ENCODE peak calls at places on chromosomes 4 and X, in six cellular contexts. I is GM23248; C is T-helper 2 cell; E is stimulated activated CD4-positive, alpha-beta T cell treated with anti-CD3 and anti-CD28 coated beads, Interleukin-4, amount 100 ng/mL, for 24 hours; N is lung microvascular endothelial cell; V is HEK293T. M is an unnamed sample.
A peak's percentile ranks its signal among the peaks of the same experiment; 100 is the strongest.

GRCh38 chr4:123304151-123305021 is 92.2 kb upstream of the SPRY1 start:
- DNase-seq in V (no peak), C (no peak), N (no peak), I (no peak), E (no peak), M (no peak)

GRCh38 chrX:75155454-75155829 is 641 bp downstream of the ABCB7 start:
- DNase-seq in C (no peak), I (peak; percentile 50), V (no peak), E (peak; percentile 3), N (peak; percentile 23), M (no peak)

GRCh38 chr4:145043306-145043705 is 54.7 kb downstream of the ANAPC10 start:
- DNase-seq in V (no peak), I (no peak), C (no peak), E (no peak), N (peak; percentile 52), M (no peak)

GRCh38 chr4:89733936-89734335 is 103.0 kb downstream of the SNCA start:
- DNase-seq in E (no peak), C (no peak), V (no peak), I (no peak), N (no peak), M (no peak)

GRCh38 chr4:38424171-38424871 is 239.7 kb upstream of the KLF3 start:
- DNase-seq in C (no peak), N (peak; percentile 77), V (no peak), I (no peak), E (no peak), M (no peak)

GRCh38 chr4:138241281-138242075 is 671 bp downstream of the SLC7A11 start:
- DNase-seq in N (peak; percentile 41), I (peak; percentile 71), E (no peak), V (peak; percentile 8), C (no peak), M (no peak)

GRCh38 chrX:46573896-46574336 is 351 bp downstream of the CHST7 start:
- DNase-seq in I (peak; percentile 77), V (peak; percentile 63), E (peak; percentile 62), N (peak; percentile 58), C (peak; percentile 64), M (no peak)

GRCh38 chr4:25442863-25443307 is 65.8 kb downstream of the ANAPC4 start:
- DNase-seq in V (no peak), C (no peak), N (no peak), E (no peak), I (no peak), M (no peak)

GRCh38 chr4:99624141-99624719 is 33.4 kb downstream of the C4orf54 start:
- DNase-seq in I (no peak), C (no peak), V (no peak), N (no peak), E (no peak), M (no peak)

GRCh38 chr4:84481077-84481878 is 17.8 kb downstream of the NKX6-1 start:
- DNase-seq in E (no peak), N (no peak), V (no peak), I (no peak), C (no peak), M (no peak)

GRCh38 chrX:134868766-134869495 is 121.9 kb upstream of the SMIM10 start:
- DNase-seq in E (no peak), V (no peak), I (peak; percentile 89), C (no peak), N (peak; percentile 46), M (no peak)

GRCh38 chr4:130288576-130288975 is 1192.6 kb downstream of the C4orf33 start:
- DNase-seq in C (no peak), V (no peak), N (no peak), I (no peak), E (no peak), M (no peak)

GRCh38 chr4:7103599-7104365 is 35.9 kb upstream of the GRPEL1 start:
- DNase-seq in E (no peak), V (no peak), C (no peak), I (no peak), N (peak; percentile 88), M (peak; percentile 38)

GRCh38 chrX:110086162-110086915 is 83.4 kb downstream of the TMEM164 start:
- DNase-seq in N (no peak), V (no peak), I (peak; percentile 17), E (no peak), C (no peak), M (no peak)

GRCh38 chrX:43706786-43707185 is 50.7 kb downstream of the MAOA start:
- DNase-seq in C (no peak), N (no peak), I (peak; percentile 2), V (no peak), E (no peak), M (no peak)

GRCh38 chr4:151218343-151218742 is 58.6 kb upstream of the PRSS48 start:
- DNase-seq in C (no peak), V (no peak), N (no peak), I (peak; percentile 58), E (no peak), M (no peak)

GRCh38 chr4:762211-763190 is 56.9 kb downstream of the PCGF3 start:
- DNase-seq in E (no peak), N (peak; percentile 62), C (no peak), I (peak; percentile 37), V (peak; percentile 56), M (peak; percentile 22)

GRCh38 chr4:54971474-54971950 is 153.9 kb downstream of the KDR start:
- DNase-seq in N (peak; percentile 69), E (no peak), V (peak; percentile 59), I (peak; percentile 72), C (no peak), M (peak; percentile 27)

GRCh38 chr4:24210332-24210902 is 320.6 kb upstream of the PPARGC1A start:
- DNase-seq in I (peak; percentile 98), N (no peak), V (no peak), C (no peak), E (no peak), M (peak; percentile 72)

GRCh38 chr4:176579233-176579632 is 213.5 kb downstream of the VEGFC start:
- DNase-seq in V (no peak), N (no peak), I (no peak), C (no peak), E (no peak), M (no peak)

GRCh38 chrX:7168366-7168765 is 20.4 kb upstream of the PUDP start:
- DNase-seq in C (no peak), I (peak; percentile 8), E (no peak), V (no peak), N (no peak), M (no peak)

GRCh38 chrX:102599950-102600579 is 750 bp downstream of the ARMCX5 start:
- DNase-seq in E (no peak), V (no peak), N (peak; percentile 28), I (peak; percentile 43), C (no peak), M (no peak)

GRCh38 chrX:9948406-9948805 is 18.8 kb upstream of the CLDN34 start:
- DNase-seq in E (no peak), V (no peak), I (peak; percentile 18), N (no peak), C (no peak), M (peak; percentile 0)

GRCh38 chrX:48676893-48677270 is 6.7 kb upstream of the WAS start:
- DNase-seq in N (peak; percentile 9), C (no peak), V (no peak), I (peak; percentile 14), E (peak; percentile 9), M (no peak)

GRCh38 chrX:41733939-41734338 is 10.0 kb downstream of the GPR82 start:
- DNase-seq in V (no peak), E (no peak), I (no peak), N (no peak), C (no peak), M (peak; percentile 71)

GRCh38 chr4:150942539-150942938 is 72.5 kb downstream of the LRBA start:
- DNase-seq in V (no peak), I (no peak), C (no peak), N (no peak), E (no peak), M (no peak)

GRCh38 chr4:137981277-137981676 is 260.9 kb downstream of the SLC7A11 start:
- DNase-seq in E (no peak), I (peak; percentile 65), C (no peak), V (peak; percentile 5), N (no peak), M (no peak)

GRCh38 chr4:187608001-187608421 is 387.6 kb upstream of the ZFP42 start:
- DNase-seq in E (no peak), I (peak; percentile 71), C (no peak), V (no peak), N (no peak), M (peak; percentile 31)

GRCh38 chr4:7654550-7655266 is 220.0 kb upstream of the PSAPL1 start:
- DNase-seq in V (no peak), N (no peak), I (no peak), E (no peak), C (no peak), M (no peak)

GRCh38 chrX:129262912-129263311 is 260.4 kb downstream of the SMARCA1 start:
- DNase-seq in N (no peak), C (no peak), I (no peak), V (no peak), E (no peak), M (peak; percentile 36)